ENCODE peak calls at places on chromosome 1, in eight cellular contexts. D, C, R, S, Z, Y, V and I are unnamed samples.

GRCh38 chr1:3185896-3186525 is 117.0 kb downstream of the PRDM16 start:
- DNase-seq in D (no peak), C (no peak), R (no peak), S (no peak), Z (no peak), Y (no peak), V (no peak), I (no peak)

GRCh38 chr1:176692431-176692830 is 229.5 kb downstream of the PAPPA2 start:
- DNase-seq in D (no peak), C (no peak), R (no peak), S (no peak), Z (peak), Y (no peak), V (no peak), I (no peak)

GRCh38 chr1:4006676-4007374 is 106.8 kb upstream of the C1orf174 start:
- DNase-seq in D (no peak), C (no peak), R (no peak), S (no peak), Z (no peak), Y (no peak), V (no peak), I (no peak)

GRCh38 chr1:2294661-2295060 is 66.5 kb downstream of the SKI start:
- DNase-seq in D (no peak), C (no peak), R (no peak), S (no peak), Z (no peak), Y (no peak), V (no peak), I (no peak)

GRCh38 chr1:15916417-15916816 is 59.5 kb downstream of the ZBTB17 start:
- DNase-seq in D (no peak), C (no peak), R (no peak), S (no peak), Z (no peak), Y (no peak), V (no peak), I (no peak)

GRCh38 chr1:32204943-32205361 is 519 bp upstream of the IQCC start:
- DNase-seq in D (no peak), C (no peak), R (no peak), S (no peak), Z (no peak), Y (no peak), V (no peak), I (no peak)

GRCh38 chr1:50420689-50421365 is 2.4 kb downstream of the DMRTA2 start:
- DNase-seq in D (no peak), C (no peak), R (no peak), S (no peak), Z (no peak), Y (no peak), V (no peak), I (no peak)

GRCh38 chr1:46481961-46482360 is 7.7 kb upstream of the DMBX1 start:
- DNase-seq in D (no peak), C (no peak), R (no peak), S (no peak), Z (no peak), Y (no peak), V (no peak), I (no peak)

GRCh38 chr1:45880930-45881329 is 77.5 kb downstream of the MAST2 start:
- DNase-seq in D (no peak), C (no peak), R (no peak), S (no peak), Z (no peak), Y (no peak), V (no peak), I (no peak)

GRCh38 chr1:211536606-211537005 is 42.4 kb downstream of the SLC30A1 start:
- DNase-seq in D (no peak), C (no peak), R (no peak), S (no peak), Z (no peak), Y (no peak), V (no peak), I (no peak)

GRCh38 chr1:81349194-81349965 is 451.4 kb upstream of the ADGRL2 start:
- DNase-seq in D (no peak), C (no peak), R (no peak), S (no peak), Z (no peak), Y (no peak), V (no peak), I (no peak)

GRCh38 chr1:30318413-30318812 is 405.0 kb downstream of the MATN1 start:
- DNase-seq in D (no peak), C (no peak), R (no peak), S (no peak), Z (no peak), Y (no peak), V (no peak), I (no peak)

GRCh38 chr1:156797212-156797871 is 19.3 kb downstream of the SH2D2A start:
- DNase-seq in D (no peak), C (peak), R (peak), S (peak), Z (no peak), Y (no peak), V (no peak), I (no peak)

GRCh38 chr1:37778654-37779053 is 13.7 kb upstream of the EPHA10 start:
- DNase-seq in D (no peak), C (no peak), R (no peak), S (no peak), Z (no peak), Y (no peak), V (no peak), I (no peak)

GRCh38 chr1:40014812-40015594 is 25.5 kb upstream of the CAP1 start:
- DNase-seq in D (no peak), C (no peak), R (peak), S (no peak), Z (no peak), Y (no peak), V (no peak), I (no peak)

GRCh38 chr1:63624911-63625310 is 31.7 kb downstream of the PGM1 start:
- DNase-seq in D (no peak), C (no peak), R (no peak), S (no peak), Z (no peak), Y (no peak), V (no peak), I (no peak)

GRCh38 chr1:173269490-173270230 is 62.5 kb upstream of the TNFSF4 start:
- DNase-seq in D (no peak), C (no peak), R (no peak), S (no peak), Z (no peak), Y (no peak), V (no peak), I (no peak)

GRCh38 chr1:34407140-34407539 is 230.4 kb downstream of the C1orf94 start:
- DNase-seq in D (no peak), C (no peak), R (no peak), S (no peak), Z (no peak), Y (no peak), V (no peak), I (no peak)

GRCh38 chr1:33049381-33049780 is 12.7 kb upstream of the AK2 start:
- DNase-seq in D (no peak), C (no peak), R (no peak), S (no peak), Z (no peak), Y (no peak), V (no peak), I (no peak)

GRCh38 chr1:101137144-101138126 is 99.4 kb upstream of the S1PR1 start:
- DNase-seq in D (no peak), C (no peak), R (no peak), S (no peak), Z (no peak), Y (no peak), V (no peak), I (no peak)

GRCh38 chr1:157360021-157360390 is 192.3 kb downstream of the FCRL5 start:
- DNase-seq in D (no peak), C (no peak), R (no peak), S (peak), Z (no peak), Y (no peak), V (no peak), I (no peak)

GRCh38 chr1:16630661-16631247 is 17.4 kb upstream of the NBPF1 start:
- DNase-seq in D (peak), C (peak), R (no peak), S (no peak), Z (no peak), Y (no peak), V (peak), I (no peak)